ENCODE peak calls at places on chromosomes 5 and 9, in seven cellular contexts. L, I, E, Q, B, V and U are unnamed samples. For H3K27me3, the result is how much of the 10 kb centered on the place peaks cover.

GRCh38 chr5:21807953-21808352 is 1045.2 kb downstream of the CDH12 start:
- DNase-seq in L (no peak), I (no peak), E (no peak), Q (peak), B (no peak), V (no peak), U (no peak)

GRCh38 chr9:77011973-77012817 is 7.3 kb upstream of the FOXB2 start:
- DNase-seq in L (peak), I (peak), E (peak), Q (no peak), B (peak), V (peak), U (peak)

GRCh38 chr5:98796197-98796972 is 22.9 kb downstream of the RGMB start:
- DNase-seq in L (no peak), I (no peak), E (no peak), Q (peak), B (no peak), V (peak), U (no peak)

GRCh38 chr5:124527220-124527991 is 219.0 kb downstream of the ZNF608 start:
- DNase-seq in L (no peak), I (no peak), E (no peak), Q (peak), B (no peak), V (peak), U (no peak)

GRCh38 chr5:13403351-13403750 is 541.1 kb downstream of the DNAH5 start:
- DNase-seq in L (no peak), I (no peak), E (no peak), Q (no peak), B (no peak), V (no peak), U (no peak)

GRCh38 chr9:20835364-20836286 is 151.6 kb downstream of the FOCAD start:
- DNase-seq in L (no peak), I (no peak), E (no peak), Q (peak), B (no peak), V (no peak), U (no peak)

GRCh38 chr5:10583663-10584572 is 20.0 kb downstream of the ANKRD33B start:
- DNase-seq in L (no peak), I (no peak), E (peak), Q (no peak), B (no peak), V (no peak), U (no peak)

GRCh38 chr9:87551692-87552303 is 54.1 kb downstream of the DAPK1 start:
- DNase-seq in L (no peak), I (no peak), E (no peak), Q (no peak), B (no peak), V (no peak), U (no peak)

GRCh38 chr5:15797116-15797515 is 297.1 kb downstream of the FBXL7 start:
- DNase-seq in L (no peak), I (no peak), E (no peak), Q (no peak), B (no peak), V (no peak), U (no peak)

GRCh38 chr9:105146677-105147076 is 97.8 kb upstream of the SLC44A1 start:
- DNase-seq in L (no peak), I (no peak), E (no peak), Q (no peak), B (no peak), V (no peak), U (no peak)

GRCh38 chr5:38719916-38720315 is 125.9 kb upstream of the OSMR start:
- DNase-seq in L (no peak), I (no peak), E (no peak), Q (peak), B (no peak), V (no peak), U (no peak)

GRCh38 chr5:174045470-174046025 is at the start of gene NSG2:
- DNase-seq in L (no peak), I (peak), E (peak), Q (peak), B (peak), V (peak), U (peak)

GRCh38 chr5:80711938-80712337 is 57.2 kb upstream of the DHFR start:
- DNase-seq in L (no peak), I (no peak), E (no peak), Q (no peak), B (no peak), V (peak), U (no peak)

GRCh38 chr9:83220737-83221136 is 157.8 kb upstream of the RASEF start:
- DNase-seq in L (no peak), I (no peak), E (no peak), Q (peak), B (no peak), V (no peak), U (no peak)

GRCh38 chr5:77398896-77399295 is 93.2 kb downstream of the WDR41 start:
- DNase-seq in L (no peak), I (no peak), E (no peak), Q (no peak), B (no peak), V (no peak), U (no peak)

GRCh38 chr9:130895038-130895437 is 1.6 kb downstream of the QRFP start:
- DNase-seq in L (no peak), I (no peak), E (no peak), Q (no peak), B (no peak), V (no peak), U (no peak)

GRCh38 chr5:147547730-147548129 is 37.9 kb upstream of the DPYSL3 start:
- DNase-seq in L (no peak), I (no peak), E (no peak), Q (no peak), B (no peak), V (no peak), U (no peak)

GRCh38 chr9:128505414-128505765 is 871 bp downstream of the GLE1 start:
- DNase-seq in L (no peak), I (no peak), E (no peak), Q (peak), B (no peak), V (no peak), U (no peak)

GRCh38 chr5:179123109-179123426 is 62.9 kb downstream of the ZNF354C start:
- DNase-seq in L (no peak), I (no peak), E (peak), Q (no peak), B (no peak), V (no peak), U (no peak)

GRCh38 chr5:142537938-142538337 is 148.0 kb downstream of the FGF1 start:
- DNase-seq in L (no peak), I (no peak), E (no peak), Q (no peak), B (no peak), V (no peak), U (peak)

DNA sequence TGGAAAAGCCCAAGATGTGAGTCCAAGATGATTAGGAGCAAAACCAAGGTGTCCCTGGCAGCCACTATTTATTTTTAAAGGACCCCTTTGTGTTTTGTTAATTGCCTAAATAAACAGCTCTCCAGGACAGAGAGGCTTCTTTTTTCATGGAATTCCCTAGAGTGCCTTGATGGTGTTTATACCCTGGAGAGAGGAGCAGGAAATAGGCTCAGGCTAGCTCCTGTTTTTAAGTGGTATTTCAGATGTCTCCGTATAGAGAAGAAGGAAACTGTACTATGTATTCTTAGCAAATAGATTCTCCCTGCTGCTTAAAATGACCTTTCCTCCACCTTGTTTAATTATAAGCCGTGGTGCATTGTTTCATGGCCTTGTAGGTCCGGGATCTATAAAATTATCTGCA is 292.4 kb downstream of the CD180 start:
- DNase-seq in L (no peak), I (no peak), E (no peak), Q (no peak), B (no peak), V (peak), U (no peak)
- H3K27me3 ChIP-seq in L (under half), I (under half), E (under half), Q (under half), B (under half), V (under half), U (under half)

DNA sequence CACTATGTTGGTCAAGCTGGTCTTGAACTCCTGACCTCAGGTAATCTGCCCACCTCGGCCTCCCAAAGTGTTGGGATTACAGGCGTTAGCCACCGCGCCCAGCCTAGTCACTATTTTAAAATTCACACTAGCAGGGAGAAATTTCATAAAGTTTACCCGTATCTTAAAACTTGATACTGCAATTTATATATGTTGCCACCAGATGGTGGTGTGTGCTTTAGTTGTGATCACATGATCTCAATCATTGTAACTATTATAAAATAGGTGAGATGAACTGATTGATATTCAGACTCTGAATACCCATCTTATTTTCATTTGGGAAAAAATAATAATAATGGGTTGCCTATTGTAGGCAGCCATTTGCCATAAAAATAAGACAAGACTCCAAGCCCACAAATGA is 1330.4 kb upstream of the WWC1 start:
- DNase-seq in L (no peak), I (no peak), E (no peak), Q (no peak), B (no peak), V (no peak), U (no peak)
- TF ChIP-seq CTCF in L (no peak), I (no peak), E (peak), Q (peak), B (peak), V (peak), U (no peak)

DNA sequence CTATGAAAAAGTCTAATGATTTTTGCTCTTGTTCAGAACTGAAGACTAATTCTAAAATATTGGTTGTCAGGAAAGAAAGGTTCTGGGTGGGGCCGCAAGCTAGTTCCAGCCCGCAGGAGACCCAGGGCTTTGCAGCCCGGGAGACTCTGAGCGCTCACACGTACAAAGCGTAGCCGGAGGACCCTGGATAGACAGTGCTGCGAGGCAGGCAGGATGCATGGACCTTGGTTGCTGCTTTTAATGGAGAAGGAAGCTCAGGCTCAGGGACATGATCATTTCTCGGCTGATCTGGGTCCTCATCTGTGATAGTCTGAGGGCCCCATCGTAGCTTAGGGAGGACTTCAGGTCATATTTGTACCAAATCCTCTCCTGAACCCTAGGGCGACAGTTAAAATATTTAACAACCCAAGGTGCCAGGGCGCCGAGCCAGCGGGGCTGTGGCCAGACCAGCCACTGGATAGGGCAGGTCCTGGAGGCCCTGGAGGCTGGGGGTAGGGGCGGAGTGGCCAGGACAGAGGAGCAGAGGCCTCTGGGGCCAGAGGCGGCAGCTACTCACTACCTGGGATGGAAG is 70.1 kb upstream of the UNC5A start:
- DNase-seq in L (no peak), I (no peak), E (no peak), Q (no peak), B (no peak), V (no peak), U (no peak)
- H3K27me3 ChIP-seq in L (half or more), I (half or more), E (under half), Q (under half), B (half or more), V (under half), U (half or more)

GRCh38 chr5:446864-447263 is 3.9 kb downstream of the EXOC3 start:
- DNase-seq in L (peak), I (peak), E (no peak), Q (no peak), B (no peak), V (peak), U (no peak)
- TF ChIP-seq CTCF in L (peak), I (peak), E (peak), Q (peak), B (peak), V (peak), U (peak)

DNA sequence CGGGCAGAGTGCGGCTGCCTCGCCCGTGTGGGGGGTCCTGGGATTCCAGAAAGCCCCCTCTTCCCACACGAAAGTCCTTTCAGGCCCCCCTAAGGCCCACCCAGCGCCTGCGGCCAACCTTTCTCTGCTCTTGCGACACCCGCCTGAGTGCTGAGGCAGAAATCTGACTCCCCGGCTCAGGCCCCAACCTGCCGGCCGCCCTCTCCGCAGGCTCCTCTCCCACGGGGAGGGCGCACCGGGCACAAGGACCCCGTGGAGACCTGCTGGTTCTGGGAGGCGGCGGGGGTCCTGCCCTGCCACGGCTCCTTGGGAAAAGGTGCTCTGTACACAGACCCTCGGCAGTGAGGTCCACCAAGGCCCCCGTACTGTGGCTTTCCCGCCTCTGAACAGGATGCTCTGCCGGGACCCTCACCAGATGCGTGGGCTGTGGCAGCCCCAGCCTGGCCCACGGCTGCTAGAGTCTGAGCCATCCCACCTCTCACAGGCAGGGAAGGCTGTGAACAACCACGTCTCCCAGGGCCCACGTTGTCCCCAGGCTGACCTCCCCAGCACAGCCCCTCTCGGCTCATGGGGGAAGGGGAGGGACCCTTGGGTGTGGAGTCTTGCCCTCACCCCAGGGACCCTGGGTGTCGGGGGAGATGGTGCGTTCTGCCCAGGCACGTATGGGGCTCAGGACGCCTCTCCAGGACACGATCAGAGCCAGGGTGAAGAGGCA is 41.5 kb upstream of the EGFL7 start:
- DNase-seq in L (no peak), I (no peak), E (no peak), Q (no peak), B (peak), V (no peak), U (no peak)
- H3K27me3 ChIP-seq in L (under half), I (under half), E (under half), Q (under half), B (under half), V (under half), U (under half)